ENCODE peak calls at places on chromosome 16, in four cellular contexts. F, Y, N and E are unnamed samples.

GRCh38 chr16:51932317-51932716 is 614.6 kb downstream of the TOX3 start:
- DNase-seq in F (no peak), Y (no peak), N (no peak), E (no peak)

GRCh38 chr16:88747588-88748301 is 37.3 kb downstream of the PIEZO1 start:
- DNase-seq in Y (no peak), F (peak), N (peak), E (no peak)

GRCh38 chr16:89346869-89347268 is 129.4 kb downstream of the ZNF778 start:
- DNase-seq in Y (no peak), N (no peak), F (no peak), E (no peak)

GRCh38 chr16:31064882-31065461 is 9.1 kb downstream of the ZNF668 start:
- DNase-seq in Y (peak), F (peak), N (peak), E (no peak)

GRCh38 chr16:27217256-27217655 is 13.9 kb downstream of the KDM8 start:
- DNase-seq in F (peak), Y (no peak), N (no peak), E (no peak)

GRCh38 chr16:4936181-4936990 is 562 bp downstream of the PPL start:
- DNase-seq in N (no peak), Y (no peak), F (no peak), E (no peak)

GRCh38 chr16:67164599-67165061 is at the start of gene HSF4:
- DNase-seq in F (no peak), Y (no peak), N (no peak), E (no peak)

GRCh38 chr16:27439273-27440018 is 37.5 kb downstream of the IL21R start:
- DNase-seq in F (no peak), N (no peak), Y (no peak), E (no peak)

GRCh38 chr16:68250951-68251350 is 5.8 kb downstream of the PLA2G15 start:
- DNase-seq in Y (no peak), F (no peak), N (no peak), E (no peak)